ENCODE peak calls at places on chromosomes 1 and 21, in four cellular contexts. T, O, J and B are unnamed samples. For H3K9me3, the result is how much of the 10 kb centered on the place peaks cover.

GRCh38 chr1:21100496-21100895 is 76.2 kb downstream of the EIF4G3 start:
- DNase-seq in T (no peak), O (no peak), J (no peak), B (no peak)

GRCh38 chr21:31557421-31557955 is 102.0 kb upstream of the SOD1 start:
- DNase-seq in T (peak), O (no peak), J (no peak), B (no peak)

GRCh38 chr1:43415901-43416300 is 26.2 kb downstream of the SZT2 start:
- DNase-seq in T (no peak), O (no peak), J (no peak), B (no peak)

GRCh38 chr1:118555638-118556037 is 370.6 kb upstream of the SPAG17 start:
- DNase-seq in T (no peak), O (no peak), J (no peak), B (no peak)

GRCh38 chr1:91054780-91055481 is 33.1 kb upstream of the ZNF644 start:
- DNase-seq in T (no peak), O (no peak), J (no peak), B (no peak)

GRCh38 chr1:179169616-179170467 is 59.6 kb downstream of the ABL2 start:
- DNase-seq in T (no peak), O (no peak), J (no peak), B (no peak)

GRCh38 chr1:89670168-89670567 is 37.2 kb downstream of the LRRC8C start:
- DNase-seq in T (no peak), O (no peak), J (no peak), B (no peak)

GRCh38 chr1:6581561-6582305 is 1.9 kb downstream of the ZBTB48 start:
- DNase-seq in T (no peak), O (no peak), J (peak), B (no peak)

GRCh38 chr1:87318056-87318650 is 10.5 kb upstream of the LMO4 start:
- DNase-seq in T (no peak), O (no peak), J (no peak), B (no peak)

GRCh38 chr1:229714964-229715603 is 89.0 kb downstream of the URB2 start:
- DNase-seq in T (no peak), O (no peak), J (no peak), B (no peak)

GRCh38 chr1:100387209-100387608 is 34.9 kb downstream of the CDC14A start:
- DNase-seq in T (no peak), O (no peak), J (no peak), B (no peak)

GRCh38 chr1:44406761-44407429 is 1.8 kb downstream of the RNF220 start:
- DNase-seq in T (peak), O (peak), J (no peak), B (no peak)

GRCh38 chr1:167136191-167136614 is 42.3 kb downstream of the STYXL2 start:
- DNase-seq in T (peak), O (peak), J (no peak), B (no peak)

GRCh38 chr1:64536836-64537490 is 67.0 kb downstream of the CACHD1 start:
- DNase-seq in T (no peak), O (no peak), J (peak), B (no peak)

GRCh38 chr1:18922319-18922726 is 20.0 kb upstream of the ALDH4A1 start:
- DNase-seq in T (peak), O (peak), J (peak), B (no peak)

GRCh38 chr1:247043406-247043805 is 35.2 kb downstream of the ZNF670 start:
- DNase-seq in T (no peak), O (no peak), J (no peak), B (no peak)

DNA sequence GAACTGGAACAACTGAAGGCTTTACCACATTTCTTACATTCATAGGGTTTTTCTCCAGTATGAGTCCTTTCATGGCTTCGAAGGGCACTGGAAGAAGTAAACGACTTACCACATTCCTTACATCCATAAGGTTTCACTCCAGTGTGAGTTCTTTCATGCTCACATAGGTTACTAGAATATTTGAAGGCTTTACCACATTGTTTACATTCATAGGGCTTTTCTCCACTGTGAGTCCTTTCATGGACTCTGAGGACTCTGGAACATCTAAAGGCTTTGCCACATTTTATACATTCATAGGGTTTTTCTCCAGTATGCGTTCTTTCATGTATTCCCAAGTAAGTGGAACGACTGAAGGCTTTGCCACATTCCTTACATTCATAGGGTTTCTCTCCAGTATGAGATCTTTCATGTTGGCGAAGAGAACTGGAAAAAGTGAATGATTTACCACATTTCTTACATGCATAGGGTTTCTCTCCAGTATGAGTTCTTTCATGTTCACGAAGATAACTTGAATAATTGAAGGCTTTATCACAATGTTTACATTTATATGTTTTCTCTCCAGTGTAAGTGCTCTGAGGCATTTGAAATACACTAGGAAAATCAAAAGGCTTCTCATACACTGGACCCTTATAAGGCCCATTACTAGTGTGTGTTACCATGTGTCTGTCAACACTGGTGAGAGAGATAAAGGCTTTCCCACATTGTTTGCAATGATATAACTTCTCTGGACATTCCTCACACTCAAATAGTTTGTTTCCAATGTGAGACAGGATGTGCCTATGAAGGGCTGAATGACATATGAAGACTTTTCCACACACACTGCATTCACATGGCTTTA is 29.8 kb upstream of the ZNF695 start:
- DNase-seq in T (no peak), O (no peak), J (no peak), B (no peak)
- H3K9me3 ChIP-seq in T (half or more), O (under half), J (under half), B (under half)

GRCh38 chr1:115640384-115640783 is 1.4 kb upstream of the VANGL1 start:
- DNase-seq in T (no peak), O (no peak), J (no peak), B (no peak)
- H3K9me3 ChIP-seq in T (under half), O (under half), J (under half), B (under half)

DNA sequence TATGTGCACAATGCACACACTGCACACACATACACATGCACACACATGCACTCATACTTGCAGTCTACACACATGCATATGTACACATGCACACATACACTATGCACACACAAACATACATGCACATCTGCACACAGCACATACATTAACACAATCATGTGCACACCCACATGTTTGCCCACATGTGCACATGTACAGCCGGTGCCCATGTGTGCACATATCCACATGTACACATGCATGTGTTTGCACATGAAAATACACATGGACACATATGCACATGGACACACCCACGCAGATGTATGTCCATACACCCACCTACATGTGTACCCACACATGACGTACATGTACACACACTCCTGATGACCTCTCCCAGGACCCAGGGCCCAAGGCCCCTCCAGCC is 105.1 kb upstream of the ACTRT2 start:
- DNase-seq in T (no peak), O (no peak), J (no peak), B (no peak)
- H3K9me3 ChIP-seq in T (under half), O (under half), J (under half), B (under half)

DNA sequence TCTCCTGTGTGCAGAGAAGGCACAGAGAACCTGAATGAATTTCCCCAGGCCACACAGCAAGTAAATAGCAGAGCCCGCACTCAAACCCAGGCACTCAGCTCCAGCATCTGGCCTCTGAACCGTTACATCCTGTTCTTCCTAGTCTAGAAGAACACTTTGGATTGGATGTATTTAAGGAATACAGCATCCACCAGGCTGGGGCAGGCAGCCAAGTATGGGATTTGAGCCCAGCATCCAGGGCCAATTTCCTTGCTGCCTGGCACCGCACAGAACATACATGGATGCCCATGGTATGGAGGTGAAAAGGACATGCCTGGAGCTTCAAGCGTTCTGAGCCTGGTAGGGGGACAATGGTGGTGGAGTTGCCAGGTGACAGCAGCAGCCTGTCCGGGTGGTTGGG is 9.7 kb downstream of the AJAP1 start:
- DNase-seq in T (no peak), O (no peak), J (no peak), B (no peak)
- H3K9me3 ChIP-seq in T (under half), O (under half), J (under half), B (under half)

GRCh38 chr1:163706915-163707314 is 385.2 kb downstream of the NUF2 start:
- DNase-seq in T (no peak), O (no peak), J (no peak), B (no peak)
- H3K9me3 ChIP-seq in T (under half), O (under half), J (under half), B (under half)

GRCh38 chr21:8991968-8992621 is 1529.3 kb upstream of the TPTE start:
- DNase-seq in T (no peak), O (no peak), J (no peak), B (no peak)
- H3K9me3 ChIP-seq in T (half or more), O (under half), J (under half), B (under half)

GRCh38 chr1:184623404-184623803 is 131.3 kb downstream of the EDEM3 start:
- DNase-seq in T (no peak), O (no peak), J (no peak), B (no peak)
- H3K9me3 ChIP-seq in T (under half), O (under half), J (under half), B (under half)

DNA sequence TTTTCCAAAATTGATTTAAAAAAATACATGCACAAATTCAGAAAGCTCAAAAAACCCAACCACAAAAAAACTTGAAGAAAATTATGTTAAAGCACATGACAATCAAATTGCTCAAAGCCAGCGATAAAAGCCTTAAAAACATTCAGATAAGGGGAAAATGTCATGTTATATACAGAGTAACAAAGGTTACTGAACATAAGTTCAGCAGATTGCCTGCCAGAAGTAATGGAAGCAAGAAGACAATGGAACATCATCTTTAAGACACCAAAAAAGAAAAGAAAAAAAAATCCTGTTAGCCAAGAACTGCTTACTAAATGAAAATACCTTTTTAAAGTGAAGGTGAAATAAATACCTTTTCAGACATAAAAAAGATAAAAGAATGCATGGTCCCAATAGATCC is 147.2 kb upstream of the SGIP1 start:
- DNase-seq in T (no peak), O (no peak), J (no peak), B (no peak)
- H3K9me3 ChIP-seq in T (under half), O (under half), J (under half), B (under half)